ENCODE peak calls at places on chromosomes 16 and 17, in nine cellular contexts. A is Peyer's patch, F is nephron progenitor cell, U is HepG2, I is fibroblast of pulmonary artery, M is fibroblast of mammary gland, D is B cell, C is lung, W is hepatocyte. R is an unnamed sample.

GRCh38 chr17:76569607-76570279 is 15.9 kb downstream of the ST6GALNAC2 start:
- DNase-seq in A (no peak), F (no peak), U (peak; percentile 92), I (no peak), M (no peak), D (no peak), C (no peak), W (no peak), R (no peak)

GRCh38 chr17:72407336-72408121 is 286.7 kb downstream of the SOX9 start:
- DNase-seq in A (no peak), F (peak; percentile 17), U (no peak), I (peak; percentile 94), M (peak; percentile 96), D (peak; percentile 53), C (peak; percentile 51), W (peak; percentile 82), R (peak; percentile 58)

GRCh38 chr16:57113664-57114063 is 21.3 kb downstream of the CPNE2 start:
- DNase-seq in A (no peak), F (no peak), U (no peak), I (no peak), M (no peak), D (no peak), C (no peak), W (no peak), R (no peak)

GRCh38 chr17:57889892-57890856 is 40.3 kb upstream of the MRPS23 start:
- DNase-seq in A (peak; percentile 31), F (no peak), U (no peak), I (peak; percentile 83), M (peak; percentile 81), D (no peak), C (peak; percentile 80), W (no peak), R (no peak)

GRCh38 chr16:1947369-1947670 is 4.3 kb upstream of the MSRB1 start:
- DNase-seq in A (no peak), F (no peak), U (no peak), I (no peak), M (no peak), D (no peak), C (no peak), W (no peak), R (no peak)

GRCh38 chr16:57349212-57350031 is 9.2 kb upstream of the CCL22 start:
- DNase-seq in A (peak; percentile 77), F (no peak), U (no peak), I (no peak), M (no peak), D (peak; percentile 94), C (peak; percentile 27), W (no peak), R (peak; percentile 78)

GRCh38 chr17:76038050-76038449 is 10.9 kb upstream of the EVPL start:
- DNase-seq in A (no peak), F (no peak), U (no peak), I (no peak), M (no peak), D (no peak), C (no peak), W (no peak), R (no peak)

GRCh38 chr16:84194470-84195200 is 3.7 kb downstream of the ADAD2 start:
- DNase-seq in A (peak; percentile 36), F (no peak), U (no peak), I (no peak), M (no peak), D (no peak), C (no peak), W (peak; percentile 3), R (peak; percentile 57)

GRCh38 chr17:32475258-32475657 is 11.5 kb upstream of the CDK5R1 start:
- DNase-seq in A (no peak), F (no peak), U (no peak), I (no peak), M (no peak), D (no peak), C (no peak), W (no peak), R (no peak)

GRCh38 chr17:76722279-76722678 is 4.1 kb downstream of the JMJD6 start:
- DNase-seq in A (no peak), F (no peak), U (no peak), I (no peak), M (no peak), D (no peak), C (no peak), W (no peak), R (no peak)

GRCh38 chr16:50393461-50394214 is 24.9 kb upstream of the BRD7 start:
- DNase-seq in A (no peak), F (no peak), U (no peak), I (no peak), M (peak; percentile 6), D (no peak), C (peak; percentile 26), W (no peak), R (no peak)

GRCh38 chr17:44152875-44153274 is 11.1 kb downstream of the HROB start:
- DNase-seq in A (no peak), F (no peak), U (no peak), I (no peak), M (no peak), D (no peak), C (no peak), W (no peak), R (no peak)

GRCh38 chr16:962901-963814 is 7.6 kb downstream of the LMF1 start:
- DNase-seq in A (no peak), F (no peak), U (no peak), I (no peak), M (no peak), D (no peak), C (no peak), W (no peak), R (no peak)

DNA sequence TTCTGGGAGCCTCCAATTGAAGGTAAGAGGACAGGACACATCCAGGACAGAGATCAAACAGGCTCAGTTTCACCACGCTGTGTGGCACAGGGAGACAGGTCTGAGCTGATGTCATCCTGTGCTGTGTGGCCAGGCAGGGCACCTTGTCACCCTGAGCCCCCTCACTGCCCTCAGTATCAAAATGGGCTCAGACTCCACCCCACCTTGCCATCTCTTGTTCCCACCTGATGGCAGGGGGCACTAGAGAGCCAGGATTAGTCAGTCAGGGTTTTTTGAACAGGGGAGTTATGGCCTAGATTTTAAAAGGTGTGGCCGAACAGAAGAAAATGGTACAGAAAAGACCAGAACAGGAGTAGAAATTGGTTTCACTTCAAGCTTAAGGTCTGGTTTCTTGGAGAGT is 2.6 kb downstream of the KAT2A start:
- DNase-seq in A (peak; percentile 67), F (no peak), U (peak; percentile 52), I (peak; percentile 50), M (peak; percentile 35), D (no peak), C (no peak), W (no peak), R (peak; percentile 64)
- TF ChIP-seq CTCF in A (peak; percentile 46), F (peak; percentile 20), U (peak; percentile 63), I (peak; percentile 61), M (peak; percentile 49), D (peak; percentile 58), C (peak; percentile 12), W (peak; percentile 26), R (peak; percentile 69)

GRCh38 chr16:9296273-9296593 is 204.8 kb downstream of the HAPSTR1 start:
- DNase-seq in A (no peak), F (no peak), U (no peak), I (no peak), M (no peak), D (no peak), C (no peak), W (no peak), R (no peak)

GRCh38 chr16:9302102-9302501 is 210.7 kb downstream of the HAPSTR1 start:
- DNase-seq in A (no peak), F (no peak), U (no peak), I (no peak), M (no peak), D (no peak), C (no peak), W (no peak), R (no peak)

GRCh38 chr16:9300252-9300651 is 208.8 kb downstream of the HAPSTR1 start:
- DNase-seq in A (no peak), F (no peak), U (no peak), I (no peak), M (no peak), D (no peak), C (no peak), W (no peak), R (no peak)

GRCh38 chr16:9297437-9298113 is 206.1 kb downstream of the HAPSTR1 start:
- DNase-seq in A (no peak), F (peak; percentile 52), U (peak; percentile 63), I (no peak), M (peak; percentile 16), D (no peak), C (no peak), W (peak; percentile 56), R (peak; percentile 10)
- TF ChIP-seq CTCF in A (peak; percentile 49), F (peak; percentile 67), U (peak; percentile 97), I (peak; percentile 19), M (peak; percentile 39), D (no peak), C (peak; percentile 25), W (peak; percentile 48), R (peak; percentile 59)

GRCh38 chr17:67004191-67004590 is 39.7 kb downstream of the CACNG4 start:
- DNase-seq in A (no peak), F (no peak), U (no peak), I (no peak), M (no peak), D (no peak), C (no peak), W (no peak), R (no peak)
- TF ChIP-seq CTCF in A (no peak), F (no peak), U (no peak), I (no peak), M (no peak), D (no peak), C (no peak), W (no peak), R (no peak)

GRCh38 chr16:77951788-77952187 is 70.6 kb upstream of the CLEC3A start:
- DNase-seq in A (no peak), F (no peak), U (peak; percentile 50), I (no peak), M (no peak), D (no peak), C (no peak), W (peak; percentile 67), R (peak; percentile 47)

GRCh38 chr16:77949445-77949844 is 72.9 kb upstream of the CLEC3A start:
- DNase-seq in A (no peak), F (no peak), U (no peak), I (no peak), M (no peak), D (no peak), C (no peak), W (no peak), R (no peak)

GRCh38 chr16:77956231-77956630 is 66.1 kb upstream of the CLEC3A start:
- DNase-seq in A (no peak), F (no peak), U (no peak), I (no peak), M (no peak), D (no peak), C (no peak), W (no peak), R (no peak)

GRCh38 chr16:77960771-77961170 is 61.6 kb upstream of the CLEC3A start:
- DNase-seq in A (no peak), F (no peak), U (no peak), I (no peak), M (no peak), D (no peak), C (no peak), W (no peak), R (no peak)

DNA sequence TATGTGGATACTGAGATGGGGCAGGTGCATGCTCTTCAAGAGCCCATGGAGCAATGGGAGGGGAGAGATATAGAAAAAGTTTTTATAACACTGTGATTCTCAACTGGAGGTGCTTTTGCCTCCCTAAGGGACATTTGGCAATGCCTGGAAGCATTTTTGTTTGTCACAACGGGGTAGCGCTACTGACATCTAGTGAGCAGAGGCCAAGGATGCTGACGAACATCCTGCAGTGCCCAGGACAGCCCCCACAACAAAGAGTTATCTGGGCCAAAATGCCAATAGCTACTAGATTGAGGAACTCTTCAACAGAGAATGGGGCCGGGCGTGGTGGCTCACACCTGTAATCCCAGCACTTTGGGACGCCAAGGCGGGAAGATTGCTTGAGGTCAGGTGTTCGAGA is 67.2 kb upstream of the CLEC3A start:
- DNase-seq in A (no peak), F (no peak), U (no peak), I (no peak), M (no peak), D (no peak), C (no peak), W (no peak), R (no peak)
- TF ChIP-seq CTCF in A (no peak), F (no peak), U (peak; percentile 8), I (no peak), M (no peak), D (no peak), C (no peak), W (no peak), R (no peak)

R was measured in GM13977.